ENCODE peak calls at places on chromosomes 3 and 15, in ten cellular contexts. One of them, this sample, is unnamed.
A peak's percentile ranks its signal among the peaks of the same experiment; 100 is the strongest.

GRCh38 chr3:84547971-84548970 is 410.5 kb upstream of the CADM2 start:
- DNase-seq in endothelial cell: peak; percentile 18
- DNase-seq in BJ: no peak
- DNase-seq in progenitor cell of endocrine pancreas: peak; percentile 14
- DNase-seq in AG08396: peak; percentile 2
- DNase-seq in left lobe of liver: peak; percentile 49
- DNase-seq in CD8-positive, alpha-beta T cell: no peak
- DNase-seq in OCI-LY7: peak; percentile 30
- DNase-seq in Right ventricle myocardium superior: peak; percentile 44
- DNase-seq in ACHN: peak; percentile 31
- DNase-seq in this sample: no peak

GRCh38 chr3:76131396-76132153 is 346.2 kb upstream of the ZNF717 start:
- DNase-seq in endothelial cell: no peak
- DNase-seq in BJ: no peak
- DNase-seq in progenitor cell of endocrine pancreas: no peak
- DNase-seq in AG08396: peak; percentile 8
- DNase-seq in left lobe of liver: no peak
- DNase-seq in CD8-positive, alpha-beta T cell: no peak
- DNase-seq in OCI-LY7: no peak
- DNase-seq in Right ventricle myocardium superior: no peak
- DNase-seq in ACHN: peak; percentile 20
- DNase-seq in this sample: peak; percentile 26

GRCh38 chr3:127446756-127447155 is 143.8 kb downstream of the TPRA1 start:
- DNase-seq in endothelial cell: no peak
- DNase-seq in BJ: no peak
- DNase-seq in progenitor cell of endocrine pancreas: no peak
- DNase-seq in AG08396: no peak
- DNase-seq in left lobe of liver: no peak
- DNase-seq in CD8-positive, alpha-beta T cell: no peak
- DNase-seq in OCI-LY7: no peak
- DNase-seq in Right ventricle myocardium superior: no peak
- DNase-seq in ACHN: no peak
- DNase-seq in this sample: no peak

GRCh38 chr15:40498418-40498817 is 27.6 kb downstream of the CHST14 start:
- DNase-seq in endothelial cell: no peak
- DNase-seq in BJ: no peak
- DNase-seq in progenitor cell of endocrine pancreas: no peak
- DNase-seq in AG08396: peak; percentile 64
- DNase-seq in left lobe of liver: no peak
- DNase-seq in CD8-positive, alpha-beta T cell: no peak
- DNase-seq in OCI-LY7: no peak
- DNase-seq in Right ventricle myocardium superior: no peak
- DNase-seq in ACHN: no peak
- DNase-seq in this sample: peak; percentile 37

GRCh38 chr3:79113821-79114220 is 654.0 kb downstream of the ROBO1 start:
- DNase-seq in endothelial cell: no peak
- DNase-seq in BJ: no peak
- DNase-seq in progenitor cell of endocrine pancreas: no peak
- DNase-seq in AG08396: no peak
- DNase-seq in left lobe of liver: no peak
- DNase-seq in CD8-positive, alpha-beta T cell: no peak
- DNase-seq in OCI-LY7: no peak
- DNase-seq in Right ventricle myocardium superior: no peak
- DNase-seq in ACHN: no peak
- DNase-seq in this sample: no peak

GRCh38 chr3:196990654-196991053 is 22.0 kb upstream of the PIGZ start:
- DNase-seq in endothelial cell: no peak
- DNase-seq in BJ: no peak
- DNase-seq in progenitor cell of endocrine pancreas: no peak
- DNase-seq in AG08396: no peak
- DNase-seq in left lobe of liver: no peak
- DNase-seq in CD8-positive, alpha-beta T cell: no peak
- DNase-seq in OCI-LY7: no peak
- DNase-seq in Right ventricle myocardium superior: peak; percentile 11
- DNase-seq in ACHN: no peak
- DNase-seq in this sample: no peak

GRCh38 chr3:134904333-134904771 is 109.3 kb downstream of the EPHB1 start:
- DNase-seq in endothelial cell: no peak
- DNase-seq in BJ: no peak
- DNase-seq in progenitor cell of endocrine pancreas: no peak
- DNase-seq in AG08396: no peak
- DNase-seq in left lobe of liver: no peak
- DNase-seq in CD8-positive, alpha-beta T cell: no peak
- DNase-seq in OCI-LY7: no peak
- DNase-seq in Right ventricle myocardium superior: no peak
- DNase-seq in ACHN: peak; percentile 58
- DNase-seq in this sample: no peak

GRCh38 chr3:102125197-102125993 is 276.1 kb downstream of the NFKBIZ start:
- DNase-seq in endothelial cell: no peak
- DNase-seq in BJ: no peak
- DNase-seq in progenitor cell of endocrine pancreas: no peak
- DNase-seq in AG08396: no peak
- DNase-seq in left lobe of liver: no peak
- DNase-seq in CD8-positive, alpha-beta T cell: no peak
- DNase-seq in OCI-LY7: no peak
- DNase-seq in Right ventricle myocardium superior: no peak
- DNase-seq in ACHN: no peak
- DNase-seq in this sample: no peak

GRCh38 chr3:58356054-58356453 is 23.4 kb downstream of the PXK start:
- DNase-seq in endothelial cell: no peak
- DNase-seq in BJ: no peak
- DNase-seq in progenitor cell of endocrine pancreas: no peak
- DNase-seq in AG08396: no peak
- DNase-seq in left lobe of liver: peak; percentile 38
- DNase-seq in CD8-positive, alpha-beta T cell: no peak
- DNase-seq in OCI-LY7: peak; percentile 61
- DNase-seq in Right ventricle myocardium superior: no peak
- DNase-seq in ACHN: no peak
- DNase-seq in this sample: no peak

GRCh38 chr3:162334537-162334936 is 837.9 kb downstream of the OTOL1 start:
- DNase-seq in endothelial cell: no peak
- DNase-seq in BJ: no peak
- DNase-seq in progenitor cell of endocrine pancreas: no peak
- DNase-seq in AG08396: no peak
- DNase-seq in left lobe of liver: no peak
- DNase-seq in CD8-positive, alpha-beta T cell: no peak
- DNase-seq in OCI-LY7: no peak
- DNase-seq in Right ventricle myocardium superior: no peak
- DNase-seq in ACHN: no peak
- DNase-seq in this sample: no peak

GRCh38 chr3:111738790-111739189 is 120.3 kb upstream of the PHLDB2 start:
- DNase-seq in endothelial cell: no peak
- DNase-seq in BJ: no peak
- DNase-seq in progenitor cell of endocrine pancreas: no peak
- DNase-seq in AG08396: no peak
- DNase-seq in left lobe of liver: no peak
- DNase-seq in CD8-positive, alpha-beta T cell: no peak
- DNase-seq in OCI-LY7: no peak
- DNase-seq in Right ventricle myocardium superior: no peak
- DNase-seq in ACHN: no peak
- DNase-seq in this sample: no peak

GRCh38 chr3:109618766-109619378 is 281.5 kb upstream of the DPPA4 start:
- DNase-seq in endothelial cell: no peak
- DNase-seq in BJ: no peak
- DNase-seq in progenitor cell of endocrine pancreas: no peak
- DNase-seq in AG08396: no peak
- DNase-seq in left lobe of liver: no peak
- DNase-seq in CD8-positive, alpha-beta T cell: no peak
- DNase-seq in OCI-LY7: no peak
- DNase-seq in Right ventricle myocardium superior: no peak
- DNase-seq in ACHN: no peak
- DNase-seq in this sample: no peak

GRCh38 chr3:18201315-18201714 is 223.8 kb downstream of the SATB1 start:
- DNase-seq in endothelial cell: no peak
- DNase-seq in BJ: no peak
- DNase-seq in progenitor cell of endocrine pancreas: no peak
- DNase-seq in AG08396: no peak
- DNase-seq in left lobe of liver: no peak
- DNase-seq in CD8-positive, alpha-beta T cell: no peak
- DNase-seq in OCI-LY7: no peak
- DNase-seq in Right ventricle myocardium superior: no peak
- DNase-seq in ACHN: no peak
- DNase-seq in this sample: no peak

GRCh38 chr3:16665282-16665741 is 60.1 kb upstream of the DAZL start:
- DNase-seq in endothelial cell: no peak
- DNase-seq in BJ: no peak
- DNase-seq in progenitor cell of endocrine pancreas: no peak
- DNase-seq in AG08396: no peak
- DNase-seq in left lobe of liver: no peak
- DNase-seq in CD8-positive, alpha-beta T cell: no peak
- DNase-seq in OCI-LY7: no peak
- DNase-seq in Right ventricle myocardium superior: no peak
- DNase-seq in ACHN: no peak
- DNase-seq in this sample: peak; percentile 3

GRCh38 chr3:59313365-59313764 is 263.5 kb upstream of the CFAP20DC start:
- DNase-seq in endothelial cell: peak; percentile 71
- DNase-seq in BJ: no peak
- DNase-seq in progenitor cell of endocrine pancreas: no peak
- DNase-seq in AG08396: peak; percentile 57
- DNase-seq in left lobe of liver: peak; percentile 50
- DNase-seq in CD8-positive, alpha-beta T cell: peak; percentile 20
- DNase-seq in OCI-LY7: peak; percentile 19
- DNase-seq in Right ventricle myocardium superior: peak; percentile 72
- DNase-seq in ACHN: peak; percentile 56
- DNase-seq in this sample: no peak

GRCh38 chr3:99875925-99876781 is 58.5 kb downstream of the CMSS1 start:
- DNase-seq in endothelial cell: peak; percentile 84
- DNase-seq in BJ: no peak
- DNase-seq in progenitor cell of endocrine pancreas: peak; percentile 82
- DNase-seq in AG08396: peak; percentile 85
- DNase-seq in left lobe of liver: peak; percentile 72
- DNase-seq in CD8-positive, alpha-beta T cell: peak; percentile 66
- DNase-seq in OCI-LY7: no peak
- DNase-seq in Right ventricle myocardium superior: peak; percentile 89
- DNase-seq in ACHN: peak; percentile 77
- DNase-seq in this sample: no peak

GRCh38 chr15:80549191-80549590 is 145.0 kb downstream of the ARNT2 start:
- DNase-seq in endothelial cell: no peak
- DNase-seq in BJ: peak; percentile 50
- DNase-seq in progenitor cell of endocrine pancreas: no peak
- DNase-seq in AG08396: peak; percentile 33
- DNase-seq in left lobe of liver: no peak
- DNase-seq in CD8-positive, alpha-beta T cell: no peak
- DNase-seq in OCI-LY7: no peak
- DNase-seq in Right ventricle myocardium superior: no peak
- DNase-seq in ACHN: peak; percentile 70
- DNase-seq in this sample: peak; percentile 60

GRCh38 chr3:104856743-104857142 is 510.0 kb upstream of the ALCAM start:
- DNase-seq in endothelial cell: no peak
- DNase-seq in BJ: no peak
- DNase-seq in progenitor cell of endocrine pancreas: no peak
- DNase-seq in AG08396: no peak
- DNase-seq in left lobe of liver: no peak
- DNase-seq in CD8-positive, alpha-beta T cell: no peak
- DNase-seq in OCI-LY7: no peak
- DNase-seq in Right ventricle myocardium superior: no peak
- DNase-seq in ACHN: no peak
- DNase-seq in this sample: no peak

GRCh38 chr3:87437765-87438164 is 161.4 kb upstream of the POU1F1 start:
- DNase-seq in endothelial cell: no peak
- DNase-seq in BJ: no peak
- DNase-seq in progenitor cell of endocrine pancreas: no peak
- DNase-seq in AG08396: no peak
- DNase-seq in left lobe of liver: no peak
- DNase-seq in CD8-positive, alpha-beta T cell: no peak
- DNase-seq in OCI-LY7: no peak
- DNase-seq in Right ventricle myocardium superior: no peak
- DNase-seq in ACHN: peak; percentile 38
- DNase-seq in this sample: no peak

GRCh38 chr15:41332788-41333527 is at the start of gene NUSAP1:
- DNase-seq in endothelial cell: no peak
- DNase-seq in BJ: no peak
- DNase-seq in progenitor cell of endocrine pancreas: no peak
- DNase-seq in AG08396: no peak
- DNase-seq in left lobe of liver: no peak
- DNase-seq in CD8-positive, alpha-beta T cell: no peak
- DNase-seq in OCI-LY7: peak; percentile 74
- DNase-seq in Right ventricle myocardium superior: no peak
- DNase-seq in ACHN: peak; percentile 71
- DNase-seq in this sample: no peak

This sample was measured in non-pigmented ciliary epithelial cell.